ENCODE peak calls at places on chromosomes 16 and 17, in ten cellular contexts. U, K, P, T, D, Y, V, A, R and N are unnamed samples.
A peak's percentile ranks its signal among the peaks of the same experiment; 100 is the strongest.

GRCh38 chr17:79552405-79552804 is 58.4 kb downstream of the RBFOX3 start:
- DNase-seq in Y (no peak), P (no peak), A (no peak), D (no peak), V (no peak), K (no peak), T (no peak), R (no peak), U (no peak), N (no peak)

GRCh38 chr17:37500378-37500777 is 10.7 kb downstream of the DUSP14 start:
- DNase-seq in A (no peak), D (no peak), Y (no peak), U (no peak), R (no peak), K (no peak), V (no peak), P (no peak), T (no peak), N (no peak)

GRCh38 chr17:73003487-73003886 is 89.0 kb downstream of the SLC39A11 start:
- DNase-seq in D (no peak), A (peak; percentile 41), T (peak; percentile 67), R (no peak), P (no peak), K (no peak), U (no peak), V (no peak), Y (no peak), N (no peak)

GRCh38 chr16:81738831-81739496 is 40.1 kb upstream of the PLCG2 start:
- DNase-seq in R (peak; percentile 64), T (no peak), A (no peak), P (no peak), U (peak; percentile 44), V (no peak), Y (peak; percentile 98), K (peak; percentile 84), D (no peak), N (peak; percentile 75)

GRCh38 chr16:56515665-56516064 is 4.2 kb downstream of the BBS2 start:
- DNase-seq in U (no peak), T (no peak), D (no peak), A (no peak), Y (no peak), R (no peak), V (no peak), K (no peak), P (no peak), N (no peak)

GRCh38 chr17:6910987-6911603 is 79.6 kb upstream of the TEKT1 start:
- DNase-seq in R (peak; percentile 25), K (no peak), P (no peak), V (no peak), U (no peak), A (peak; percentile 23), D (no peak), T (peak; percentile 29), Y (no peak), N (no peak)

GRCh38 chr17:60106377-60107059 is 27.8 kb upstream of the HEATR6 start:
- DNase-seq in U (no peak), D (no peak), P (peak; percentile 2), K (no peak), A (no peak), V (no peak), T (no peak), Y (no peak), R (peak; percentile 13), N (no peak)

GRCh38 chr16:83878838-83879237 is 20.1 kb upstream of the MLYCD start:
- DNase-seq in K (no peak), U (no peak), D (no peak), P (peak; percentile 16), Y (no peak), A (peak; percentile 59), R (no peak), V (no peak), T (peak; percentile 52), N (no peak)

GRCh38 chr17:40284085-40284713 is 3.5 kb upstream of the CDC6 start:
- DNase-seq in P (peak; percentile 76), T (peak; percentile 80), D (no peak), Y (no peak), K (no peak), U (no peak), R (no peak), A (no peak), V (no peak), N (no peak)

GRCh38 chr17:38418693-38419507 is 9.4 kb upstream of the ARHGAP23 start:
- DNase-seq in D (no peak), R (no peak), Y (no peak), T (no peak), U (no peak), A (no peak), V (no peak), P (no peak), K (no peak), N (no peak)

GRCh38 chr16:48381201-48381600 is 4.0 kb downstream of the SIAH1 start:
- DNase-seq in Y (no peak), T (no peak), A (no peak), K (no peak), U (no peak), D (no peak), R (no peak), P (no peak), V (no peak), N (no peak)

GRCh38 chr17:8893059-8893458 is 25.6 kb upstream of the PIK3R6 start:
- DNase-seq in V (no peak), T (no peak), P (no peak), D (no peak), R (no peak), Y (no peak), A (no peak), U (no peak), K (no peak), N (no peak)

GRCh38 chr17:51257150-51258081 is 2.4 kb downstream of the MBTD1 start:
- DNase-seq in R (no peak), P (no peak), U (no peak), D (no peak), T (no peak), K (no peak), A (no peak), Y (no peak), V (no peak), N (no peak)

GRCh38 chr16:28821874-28822519 is 802 bp upstream of the ATXN2L start:
- DNase-seq in Y (no peak), T (no peak), K (no peak), V (no peak), P (no peak), U (no peak), D (no peak), A (no peak), R (no peak), N (no peak)

GRCh38 chr16:86576591-86577313 is 1.6 kb upstream of the FOXL1 start:
- DNase-seq in Y (no peak), U (no peak), R (no peak), P (no peak), A (no peak), K (no peak), V (no peak), D (no peak), T (no peak), N (no peak)
- H3K4me3 ChIP-seq in Y (peak overlapping the region; percentile 35), U (peak overlapping the region; percentile 44), R (peak overlapping the region; percentile 45), P (no peak overlapping the region), A (no peak overlapping the region), K (peak overlapping the region; percentile 47), V (peak overlapping the region; percentile 41), D (peak overlapping the region; percentile 50), T (peak overlapping the region; percentile 62), N (peak overlapping the region; percentile 35)

GRCh38 chr16:79593074-79593531 is 7.4 kb downstream of the MAF start:
- DNase-seq in V (no peak), R (no peak), Y (no peak), K (no peak), P (no peak), D (no peak), A (no peak), U (no peak), T (no peak), N (no peak)
- TF ChIP-seq POLR2A in V (no peak), R (no peak), Y (peak; percentile 40), K (no peak), P (no peak), D (no peak), A (no peak), U (no peak), T (no peak), N (no peak)

GRCh38 chr16:78729687-78730086 is 630.2 kb downstream of the WWOX start:
- DNase-seq in V (no peak), P (no peak), R (no peak), U (no peak), Y (no peak), K (no peak), A (peak; percentile 82), D (no peak), T (no peak), N (no peak)

GRCh38 chr16:78735337-78735736 is 635.9 kb downstream of the WWOX start:
- DNase-seq in U (no peak), P (no peak), A (no peak), T (no peak), K (no peak), R (no peak), Y (no peak), D (no peak), V (no peak), N (no peak)

GRCh38 chr16:78732693-78733092 is 633.2 kb downstream of the WWOX start:
- DNase-seq in P (no peak), R (no peak), D (no peak), A (no peak), Y (no peak), U (no peak), V (no peak), T (no peak), K (no peak), N (no peak)

GRCh38 chr16:78727536-78727935 is 628.1 kb downstream of the WWOX start:
- DNase-seq in A (peak; percentile 73), V (no peak), T (no peak), Y (no peak), U (no peak), R (no peak), K (no peak), P (no peak), D (no peak), N (no peak)

GRCh38 chr16:78731785-78732184 is 632.3 kb downstream of the WWOX start:
- DNase-seq in P (no peak), A (no peak), Y (no peak), R (no peak), T (no peak), K (no peak), V (no peak), D (no peak), U (no peak), N (no peak)
- TF ChIP-seq POLR2AphosphoS5 in P (no peak), A (no peak), Y (no peak), R (no peak), T (no peak), K (no peak), V (no peak), D (no peak), U (no peak), N (no peak)

DNA sequence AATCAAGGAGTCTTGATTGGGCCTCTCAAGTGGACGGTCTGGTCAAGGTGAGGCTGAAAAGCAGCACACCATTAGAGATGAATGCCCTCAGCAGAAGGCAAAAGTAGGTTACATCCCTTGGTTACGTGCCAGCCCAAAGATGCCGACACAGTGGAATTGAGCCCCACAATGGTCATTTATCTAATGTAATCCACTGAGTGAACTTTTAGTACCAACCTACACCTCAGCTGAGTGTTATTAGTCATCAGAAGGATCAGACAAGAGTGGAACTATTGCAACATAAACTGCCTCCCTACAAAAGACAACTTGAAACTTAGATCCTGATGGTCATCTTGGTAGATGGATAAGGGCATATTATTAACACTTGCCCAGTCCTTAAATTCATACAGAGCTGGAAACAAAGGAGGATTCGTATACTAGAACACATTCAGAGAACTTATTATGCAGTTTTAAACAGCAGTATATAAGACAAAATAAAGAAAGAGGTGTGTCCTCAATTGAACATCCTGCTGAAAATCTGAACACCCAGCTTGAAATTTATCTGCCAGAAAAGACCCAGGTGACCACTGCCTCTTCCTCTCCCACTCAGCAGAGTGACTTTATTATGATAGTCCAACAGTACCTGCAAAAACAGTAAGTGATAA is 2.8 kb downstream of the DCUN1D3 start:
- DNase-seq in D (no peak), T (no peak), Y (no peak), K (no peak), R (no peak), V (no peak), A (peak; percentile 36), P (no peak), U (no peak), N (no peak)
- H3K4me3 ChIP-seq in D (no peak overlapping the region), T (no peak overlapping the region), Y (no peak overlapping the region), K (peak overlapping the region; percentile 91), R (no peak overlapping the region), V (no peak overlapping the region), A (no peak overlapping the region), P (no peak overlapping the region), U (peak overlapping the region; percentile 71), N (no peak overlapping the region)